ENCODE peak calls at places on chromosome 10, in seven cellular contexts. Y is AG04450; L is T-cell; I is effector memory CD8-positive, alpha-beta T cell; B is endothelial cell; R is AG10803; D is activated T-cell treated with anti-CD3 and anti-CD28 coated beads for 1 hour. C is an unnamed sample.
A peak's percentile ranks its signal among the peaks of the same experiment; 100 is the strongest.

GRCh38 chr10:130495891-130496642 is 359.9 kb downstream of the GLRX3 start:
- DNase-seq in I (no peak), L (no peak), R (peak; percentile 1), D (no peak), Y (no peak), B (no peak), C (no peak)

GRCh38 chr10:24408365-24408764 is 199.4 kb downstream of the KIAA1217 start:
- DNase-seq in Y (no peak), R (no peak), I (no peak), B (no peak), D (no peak), L (no peak), C (no peak)

GRCh38 chr10:52740913-52741675 is 31.5 kb downstream of the MBL2 start:
- DNase-seq in I (no peak), Y (no peak), L (no peak), R (peak; percentile 18), B (peak; percentile 83), D (no peak), C (peak; percentile 70)

GRCh38 chr10:7458554-7458953 is 47.7 kb upstream of the SFMBT2 start:
- DNase-seq in B (no peak), D (no peak), Y (no peak), L (no peak), R (peak; percentile 8), I (no peak), C (no peak)

GRCh38 chr10:100745882-100746412 is 565 bp downstream of the PAX2 start:
- DNase-seq in R (no peak), B (no peak), L (no peak), I (no peak), Y (no peak), D (no peak), C (no peak)

GRCh38 chr10:84076047-84076388 is 63.3 kb upstream of the GHITM start:
- DNase-seq in I (no peak), D (no peak), Y (peak; percentile 36), L (no peak), B (no peak), R (peak; percentile 86), C (no peak)

GRCh38 chr10:132632091-132632561 is 94.5 kb downstream of the INPP5A start:
- DNase-seq in Y (no peak), R (no peak), D (no peak), L (no peak), B (no peak), I (no peak), C (no peak)

GRCh38 chr10:14009315-14010082 is 321.2 kb downstream of the FRMD4A start:
- DNase-seq in B (no peak), Y (peak; percentile 70), R (peak; percentile 88), D (peak; percentile 50), I (peak; percentile 43), L (peak; percentile 59), C (no peak)

GRCh38 chr10:74576586-74576985 is 249.8 kb upstream of the KAT6B start:
- DNase-seq in Y (no peak), I (no peak), L (no peak), R (no peak), B (no peak), D (no peak), C (no peak)

GRCh38 chr10:16741540-16741939 is 75.7 kb downstream of the RSU1 start:
- DNase-seq in R (no peak), L (no peak), I (no peak), B (no peak), D (no peak), Y (no peak), C (no peak)

GRCh38 chr10:98433881-98434732 is 12.6 kb downstream of the HPS1 start:
- DNase-seq in L (no peak), D (no peak), Y (peak; percentile 37), R (peak; percentile 6), I (no peak), B (no peak), C (no peak)

GRCh38 chr10:55033061-55033460 is 232.0 kb upstream of the PCDH15 start:
- DNase-seq in Y (no peak), B (no peak), I (no peak), L (no peak), D (no peak), R (no peak), C (no peak)

GRCh38 chr10:114703377-114704125 is 45.5 kb upstream of the ABLIM1 start:
- DNase-seq in R (peak; percentile 13), B (peak; percentile 14), I (no peak), Y (no peak), D (no peak), L (peak; percentile 6), C (no peak)

GRCh38 chr10:99412100-99412499 is 18.3 kb downstream of the GOT1 start:
- DNase-seq in D (no peak), R (no peak), Y (no peak), L (no peak), B (no peak), I (no peak), C (no peak)

GRCh38 chr10:89588671-89589070 is 53.3 kb upstream of the SLC16A12 start:
- DNase-seq in D (no peak), B (no peak), I (no peak), L (no peak), Y (no peak), R (no peak), C (no peak)

GRCh38 chr10:50316695-50317648 is 65.7 kb upstream of the ASAH2 start:
- DNase-seq in D (no peak), R (no peak), Y (no peak), L (no peak), I (no peak), B (no peak), C (no peak)

GRCh38 chr10:89165923-89166322 is 41.2 kb downstream of the CH25H start:
- DNase-seq in Y (no peak), L (no peak), I (no peak), R (no peak), B (no peak), D (no peak), C (no peak)

GRCh38 chr10:108544500-108545120 is 1378.7 kb downstream of the XPNPEP1 start:
- DNase-seq in I (no peak), D (no peak), L (no peak), Y (no peak), B (peak; percentile 80), R (peak; percentile 61), C (peak; percentile 69)

GRCh38 chr10:51014680-51015425 is 59.4 kb upstream of the PRKG1 start:
- DNase-seq in I (no peak), L (no peak), R (peak; percentile 70), B (no peak), D (no peak), Y (no peak), C (no peak)

GRCh38 chr10:73768881-73769280 is 13.0 kb upstream of the CHCHD1 start:
- DNase-seq in I (peak; percentile 55), D (peak; percentile 65), Y (no peak), B (no peak), L (peak; percentile 71), R (no peak), C (no peak)

GRCh38 chr10:921471-922414 is 9.8 kb downstream of the LARP4B start:
- DNase-seq in D (no peak), Y (no peak), R (peak; percentile 76), L (no peak), B (no peak), I (no peak), C (no peak)

GRCh38 chr10:80702143-80702542 is 164.4 kb downstream of the SH2D4B start:
- DNase-seq in I (no peak), L (no peak), D (no peak), R (no peak), B (no peak), Y (no peak), C (no peak)

GRCh38 chr10:104862-105565 is 30.2 kb upstream of the ZMYND11 start:
- DNase-seq in B (no peak), R (no peak), I (no peak), D (no peak), L (no peak), Y (no peak), C (no peak)

GRCh38 chr10:43892062-43892765 is 243.5 kb upstream of the ZNF32 start:
- DNase-seq in L (no peak), Y (no peak), D (no peak), I (no peak), R (peak; percentile 91), B (no peak), C (no peak)

GRCh38 chr10:132462463-132463332 is 65.7 kb downstream of the PWWP2B start:
- DNase-seq in B (no peak), I (no peak), Y (no peak), R (no peak), D (no peak), L (no peak), C (no peak)

C was measured in progenitor cell of endocrine pancreas.